ENCODE peak calls at places on chromosome X, in eight cellular contexts. D is sigmoid colon, R is neuronal stem cell, K is fibroblast of lung, E is left ventricle myocardium inferior, W is right cardiac atrium, Q is lower lobe of right lung, S is HCT116. L is an unnamed sample.

GRCh38 chrX:545488-545887 is 85.1 kb upstream of the SHOX start:
- DNase-seq in D (no peak), R (no peak), K (no peak), E (no peak), W (no peak), Q (no peak), S (no peak), L (no peak)

GRCh38 chrX:10172867-10173266 is 16.1 kb downstream of the CLCN4 start:
- DNase-seq in D (no peak), R (peak; percentile 6), K (no peak), E (no peak), W (no peak), Q (no peak), S (no peak), L (no peak)

GRCh38 chrX:86946569-86946968 is 571.0 kb upstream of the KLHL4 start:
- DNase-seq in D (no peak), R (peak; percentile 31), K (peak; percentile 50), E (no peak), W (no peak), Q (no peak), S (no peak), L (no peak)

GRCh38 chrX:25083661-25084060 is 67.9 kb upstream of the ARX start:
- DNase-seq in D (no peak), R (no peak), K (no peak), E (no peak), W (no peak), Q (no peak), S (no peak), L (peak; percentile 33)

GRCh38 chrX:52574416-52575275 is 57.8 kb upstream of the XAGE1B start:
- DNase-seq in D (no peak), R (peak; percentile 31), K (peak; percentile 61), E (no peak), W (no peak), Q (no peak), S (peak; percentile 22), L (no peak)

GRCh38 chrX:134732152-134732551 is 73.9 kb upstream of the PLAC1 start:
- DNase-seq in D (no peak), R (no peak), K (no peak), E (no peak), W (no peak), Q (no peak), S (no peak), L (no peak)

GRCh38 chrX:12814434-12814833 is 23.2 kb downstream of the PRPS2 start:
- DNase-seq in D (no peak), R (no peak), K (peak; percentile 64), E (no peak), W (no peak), Q (no peak), S (no peak), L (no peak)

GRCh38 chrX:120512627-120513026 is 43.5 kb upstream of the LAMP2 start:
- DNase-seq in D (no peak), R (no peak), K (no peak), E (no peak), W (no peak), Q (no peak), S (no peak), L (no peak)

GRCh38 chrX:86171366-86171765 is 23.1 kb downstream of the DACH2 start:
- DNase-seq in D (no peak), R (no peak), K (peak; percentile 65), E (no peak), W (no peak), Q (no peak), S (no peak), L (no peak)

GRCh38 chrX:40173662-40174593 is 76.2 kb upstream of the BCOR start:
- DNase-seq in D (peak; percentile 81), R (no peak), K (no peak), E (no peak), W (no peak), Q (peak; percentile 76), S (peak; percentile 72), L (no peak)

GRCh38 chrX:41491267-41492004 is 44.3 kb downstream of the NYX start:
- DNase-seq in D (peak; percentile 75), R (peak; percentile 56), K (peak; percentile 97), E (no peak), W (no peak), Q (no peak), S (peak; percentile 65), L (peak; percentile 54)

GRCh38 chrX:80648023-80648422 is 161.7 kb downstream of the BRWD3 start:
- DNase-seq in D (no peak), R (peak; percentile 0), K (peak; percentile 0), E (no peak), W (no peak), Q (no peak), S (no peak), L (no peak)

GRCh38 chrX:28649541-28649940 is 62.3 kb downstream of the IL1RAPL1 start:
- DNase-seq in D (no peak), R (no peak), K (no peak), E (no peak), W (no peak), Q (no peak), S (no peak), L (no peak)

GRCh38 chrX:107713205-107714195 is 62.1 kb downstream of the TSC22D3 start:
- DNase-seq in D (peak; percentile 69), R (no peak), K (peak; percentile 34), E (no peak), W (no peak), Q (no peak), S (no peak), L (no peak)

GRCh38 chrX:19912-20571 is 261.1 kb upstream of the PLCXD1 start:
- DNase-seq in D (peak; percentile 54), R (no peak), K (no peak), E (no peak), W (no peak), Q (no peak), S (no peak), L (peak; percentile 22)

GRCh38 chrX:130726661-130727060 is 176.3 kb downstream of the ENOX2 start:
- DNase-seq in D (no peak), R (no peak), K (peak; percentile 33), E (no peak), W (no peak), Q (peak; percentile 47), S (no peak), L (no peak)

GRCh38 chrX:153539171-153539978 is 21.9 kb downstream of the ATP2B3 start:
- DNase-seq in D (peak; percentile 81), R (peak; percentile 45), K (peak; percentile 44), E (peak; percentile 38), W (peak; percentile 63), Q (peak; percentile 65), S (peak; percentile 24), L (no peak)

GRCh38 chrX:24025741-24026402 is 1.1 kb downstream of the KLHL15 start:
- DNase-seq in D (peak; percentile 79), R (no peak), K (peak; percentile 89), E (no peak), W (no peak), Q (no peak), S (peak; percentile 24), L (no peak)

GRCh38 chrX:47629419-47630210 is at the start of gene CFP:
- DNase-seq in D (no peak), R (no peak), K (no peak), E (no peak), W (no peak), Q (no peak), S (no peak), L (no peak)
- H3K9me3 ChIP-seq in D (no peaks in the 10 kb centered on the region), R (no peaks in the 10 kb centered on the region), K (no peaks in the 10 kb centered on the region), E (no peaks in the 10 kb centered on the region), W (no peaks in the 10 kb centered on the region), Q (no peaks in the 10 kb centered on the region), S (no peaks in the 10 kb centered on the region), L (no peaks in the 10 kb centered on the region)

GRCh38 chrX:145003443-145003842 is 243.9 kb upstream of the SPANXN1 start:
- DNase-seq in D (no peak), R (no peak), K (no peak), E (no peak), W (no peak), Q (no peak), S (no peak), L (no peak)
- H3K9me3 ChIP-seq in D (no peaks in the 10 kb centered on the region), R (no peaks in the 10 kb centered on the region), K (no peaks in the 10 kb centered on the region), E (no peaks in the 10 kb centered on the region), W (no peaks in the 10 kb centered on the region), Q (no peaks in the 10 kb centered on the region), S (no peaks in the 10 kb centered on the region), L (no peaks in the 10 kb centered on the region)

GRCh38 chrX:143869018-143869417 is 14.9 kb upstream of the UBE2NL start:
- DNase-seq in D (no peak), R (no peak), K (no peak), E (no peak), W (no peak), Q (no peak), S (no peak), L (no peak)

GRCh38 chrX:143873343-143873742 is 10.5 kb upstream of the UBE2NL start:
- DNase-seq in D (no peak), R (no peak), K (peak; percentile 16), E (no peak), W (no peak), Q (no peak), S (no peak), L (no peak)
- H3K9me3 ChIP-seq in D (no peaks in the 10 kb centered on the region), R (no peaks in the 10 kb centered on the region), K (no peaks in the 10 kb centered on the region), E (no peaks in the 10 kb centered on the region), W (no peaks in the 10 kb centered on the region), Q (no peaks in the 10 kb centered on the region), S (no peaks in the 10 kb centered on the region), L (no peaks in the 10 kb centered on the region)

GRCh38 chrX:46257451-46257879 is 287.8 kb downstream of the ZNF674 start:
- DNase-seq in D (no peak), R (no peak), K (no peak), E (no peak), W (no peak), Q (no peak), S (no peak), L (no peak)
- H3K9me3 ChIP-seq in D (no peaks in the 10 kb centered on the region), R (no peaks in the 10 kb centered on the region), K (no peaks in the 10 kb centered on the region), E (no peaks in the 10 kb centered on the region), W (no peaks in the 10 kb centered on the region), Q (no peaks in the 10 kb centered on the region), S (no peaks in the 10 kb centered on the region), L (no peaks in the 10 kb centered on the region)

DNA sequence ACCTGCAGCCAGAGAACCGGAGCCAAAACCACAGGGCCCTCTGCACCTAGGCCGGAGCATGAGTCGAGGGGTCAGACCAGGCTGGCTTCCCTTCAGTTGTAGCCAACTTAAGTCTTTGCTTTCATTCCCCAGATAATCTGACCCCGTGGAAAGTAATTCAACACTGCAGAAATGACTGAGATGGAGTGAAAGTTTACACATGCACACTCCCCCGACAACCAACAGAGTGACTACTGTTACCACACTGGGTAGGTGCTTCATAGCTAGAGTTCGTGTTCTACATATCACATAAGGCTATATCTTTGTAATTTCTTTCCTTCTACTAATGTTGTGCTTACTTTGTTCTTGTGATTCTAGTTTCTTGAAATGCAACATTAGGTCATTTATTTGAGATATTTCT is 7.1 kb upstream of the CTAG2 start:
- DNase-seq in D (no peak), R (no peak), K (no peak), E (no peak), W (no peak), Q (no peak), S (no peak), L (no peak)
- H3K9me3 ChIP-seq in D (no peaks in the 10 kb centered on the region), R (peaks cover 4% of the 10 kb centered on the region), K (no peaks in the 10 kb centered on the region), E (no peaks in the 10 kb centered on the region), W (no peaks in the 10 kb centered on the region), Q (no peaks in the 10 kb centered on the region), S (no peaks in the 10 kb centered on the region), L (no peaks in the 10 kb centered on the region)

DNA sequence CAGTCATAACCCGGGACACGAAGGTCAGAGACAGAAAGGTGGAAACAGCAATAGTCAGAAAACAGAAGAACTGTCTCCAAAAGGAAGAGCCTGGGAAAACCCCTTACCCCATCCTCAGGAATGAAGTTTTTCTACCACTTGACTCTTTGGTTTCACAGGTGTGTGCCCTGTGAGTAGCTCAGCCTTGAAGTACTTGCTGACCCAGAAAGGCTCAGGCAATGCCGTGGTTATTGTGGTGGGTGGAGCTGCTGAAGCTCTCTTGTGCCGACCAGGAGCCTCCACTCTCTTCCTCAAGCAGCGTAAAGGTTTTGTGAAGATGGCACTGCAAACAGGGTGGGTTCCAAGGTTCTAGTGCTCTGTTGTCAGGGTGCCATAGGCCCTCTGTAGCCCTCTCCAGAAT is 24.4 kb downstream of the DGAT2L6 start:
- DNase-seq in D (no peak), R (no peak), K (no peak), E (no peak), W (no peak), Q (no peak), S (no peak), L (no peak)
- H3K9me3 ChIP-seq in D (no peaks in the 10 kb centered on the region), R (no peaks in the 10 kb centered on the region), K (no peaks in the 10 kb centered on the region), E (no peaks in the 10 kb centered on the region), W (no peaks in the 10 kb centered on the region), Q (no peaks in the 10 kb centered on the region), S (no peaks in the 10 kb centered on the region), L (no peaks in the 10 kb centered on the region)